ENCODE peak calls at places on chromosome 16, in four cellular contexts. J, U, D and X are unnamed samples.

GRCh38 chr16:49271363-49271762 is 10.3 kb downstream of the CBLN1 start:
- DNase-seq in D (peak; percentile 33), J (no peak), U (no peak), X (no peak)

GRCh38 chr16:82855471-82855870 is 228.7 kb downstream of the CDH13 start:
- DNase-seq in J (no peak), D (no peak), U (peak; percentile 90), X (no peak)

GRCh38 chr16:62540496-62540895 is 504.3 kb upstream of the CDH8 start:
- DNase-seq in U (no peak), J (no peak), D (no peak), X (no peak)

GRCh38 chr16:11781773-11782172 is 15.3 kb downstream of the ZC3H7A start:
- DNase-seq in U (peak; percentile 52), D (no peak), J (no peak), X (peak; percentile 62)

GRCh38 chr16:81112453-81112852 is 16.3 kb upstream of the GCSH start:
- DNase-seq in D (no peak), U (no peak), J (no peak), X (no peak)

GRCh38 chr16:65727534-65728137 is 605.8 kb upstream of the CDH11 start:
- DNase-seq in J (no peak), U (no peak), D (no peak), X (no peak)

GRCh38 chr16:24966599-24966998 is 48.6 kb downstream of the ARHGAP17 start:
- DNase-seq in U (no peak), J (no peak), D (no peak), X (no peak)

GRCh38 chr16:17817260-17817659 is 346.5 kb upstream of the XYLT1 start:
- DNase-seq in U (peak; percentile 22), J (no peak), D (no peak), X (no peak)

GRCh38 chr16:30472328-30472942 is at the start of gene ITGAL:
- DNase-seq in D (peak; percentile 58), J (no peak), U (no peak), X (no peak)

GRCh38 chr16:68756250-68757051 is 19.4 kb downstream of the CDH1 start:
- DNase-seq in J (peak; percentile 40), D (peak; percentile 50), U (no peak), X (no peak)

GRCh38 chr16:85428168-85428898 is 184.8 kb upstream of the GSE1 start:
- DNase-seq in J (peak; percentile 34), U (no peak), D (peak; percentile 65), X (peak; percentile 50)

GRCh38 chr16:84156342-84156784 is 11.3 kb downstream of the DNAAF1 start:
- DNase-seq in D (no peak), U (peak; percentile 29), J (no peak), X (no peak)

GRCh38 chr16:82361885-82362284 is 191.9 kb upstream of the MPHOSPH6 start:
- DNase-seq in U (no peak), J (no peak), D (no peak), X (no peak)

GRCh38 chr16:86523166-86523740 is 12.9 kb downstream of the FOXF1 start:
- DNase-seq in U (no peak), J (no peak), D (no peak), X (no peak)

GRCh38 chr16:67538666-67539101 is 10.1 kb downstream of the RIPOR1 start:
- DNase-seq in J (peak; percentile 90), U (peak; percentile 36), D (no peak), X (no peak)

GRCh38 chr16:70454221-70455034 is at the start of gene FCSK:
- DNase-seq in U (peak; percentile 45), D (peak; percentile 90), J (peak; percentile 72), X (peak; percentile 76)

GRCh38 chr16:17633146-17633966 is 162.6 kb upstream of the XYLT1 start:
- DNase-seq in D (no peak), J (no peak), U (peak; percentile 13), X (no peak)

GRCh38 chr16:56460101-56460500 is 8.7 kb downstream of the OGFOD1 start:
- DNase-seq in J (no peak), U (peak; percentile 24), D (no peak), X (no peak)

GRCh38 chr16:75372236-75372856 is 61.0 kb downstream of the CFDP1 start:
- DNase-seq in J (peak; percentile 62), U (peak; percentile 67), D (no peak), X (no peak)

GRCh38 chr16:67284699-67285646 is 5.6 kb downstream of the PLEKHG4 start:
- DNase-seq in U (no peak), D (peak; percentile 84), J (peak; percentile 39), X (no peak)

GRCh38 chr16:57720142-57720575 is 15.4 kb upstream of the KATNB1 start:
- DNase-seq in U (peak; percentile 50), D (peak; percentile 74), J (peak; percentile 77), X (peak; percentile 19)

GRCh38 chr16:79400462-79401149 is 199.9 kb downstream of the MAF start:
- DNase-seq in D (no peak), J (no peak), U (no peak), X (no peak)

GRCh38 chr16:75546293-75546692 is 9.8 kb downstream of the TMEM231 start:
- DNase-seq in J (no peak), D (no peak), U (no peak), X (no peak)

GRCh38 chr16:29256501-29256981 is 150.0 kb downstream of the NPIPB11 start:
- DNase-seq in D (no peak), U (no peak), J (no peak), X (no peak)

GRCh38 chr16:50859628-50860360 is 117.9 kb downstream of the CYLD start:
- DNase-seq in D (no peak), J (no peak), U (no peak), X (no peak)

GRCh38 chr16:86558355-86559193 is 3.5 kb upstream of the MTHFSD start:
- DNase-seq in D (no peak), J (no peak), U (no peak), X (no peak)

GRCh38 chr16:65618335-65618734 is 496.5 kb upstream of the CDH11 start:
- DNase-seq in D (no peak), U (no peak), J (no peak), X (peak; percentile 9)

GRCh38 chr16:2835638-2836493 is 5.8 kb downstream of the ZG16B start:
- DNase-seq in D (no peak), U (peak; percentile 100), J (peak; percentile 97), X (no peak)

GRCh38 chr16:88540346-88540977 is 29.7 kb upstream of the ZC3H18 start:
- DNase-seq in J (no peak), U (no peak), D (no peak), X (no peak)

GRCh38 chr16:84292032-84292431 is 2.6 kb upstream of the WFDC1 start:
- DNase-seq in D (no peak), U (no peak), J (no peak), X (peak; percentile 73)

GRCh38 chr16:80299416-80299815 is 241.4 kb upstream of the DYNLRB2 start:
- DNase-seq in D (no peak), U (peak; percentile 46), J (peak; percentile 4), X (no peak)

GRCh38 chr16:86087561-86088230 is 188.7 kb downstream of the IRF8 start:
- DNase-seq in D (no peak), U (no peak), J (no peak), X (no peak)